ENCODE peak calls at places on chromosomes 7 and 10, in seven cellular contexts. J, H, Z, T, M, P and U are unnamed samples.

GRCh38 chr7:124369310-124369709 is 336.4 kb upstream of the TMEM229A start:
- DNase-seq in J (no peak), P (no peak), M (no peak), T (no peak), Z (no peak), H (no peak), U (no peak)

GRCh38 chr10:84179059-84179710 is 5.6 kb downstream of the GPR15LG start:
- DNase-seq in M (peak), J (no peak), Z (no peak), P (no peak), H (no peak), T (no peak), U (peak)

GRCh38 chr10:120735773-120736371 is 115.3 kb upstream of the WDR11 start:
- DNase-seq in T (peak), Z (no peak), J (peak), M (peak), P (no peak), H (no peak), U (no peak)

GRCh38 chr10:59323036-59323459 is 39.3 kb downstream of the FAM13C start:
- DNase-seq in J (no peak), Z (peak), M (peak), T (no peak), H (peak), P (no peak), U (no peak)

GRCh38 chr10:72310241-72310633 is 36.5 kb downstream of the DDIT4 start:
- DNase-seq in M (no peak), Z (no peak), H (no peak), T (peak), J (no peak), P (no peak), U (no peak)

GRCh38 chr7:70681111-70681846 is 450.7 kb upstream of the GALNT17 start:
- DNase-seq in Z (no peak), T (no peak), P (no peak), H (no peak), M (no peak), J (no peak), U (no peak)

GRCh38 chr7:134613623-134614347 is 32.9 kb upstream of the BPGM start:
- DNase-seq in H (no peak), Z (no peak), J (no peak), M (peak), P (no peak), T (peak), U (no peak)

GRCh38 chr7:21782996-21783395 is 162.7 kb downstream of the CDCA7L start:
- DNase-seq in Z (no peak), H (no peak), P (no peak), T (no peak), J (no peak), M (no peak), U (no peak)

GRCh38 chr7:23467731-23468720 is 2.3 kb downstream of the IGF2BP3 start:
- DNase-seq in M (peak), P (no peak), T (peak), J (peak), Z (no peak), H (peak), U (no peak)

GRCh38 chr7:47743898-47744612 is 162.1 kb upstream of the TNS3 start:
- DNase-seq in Z (no peak), M (no peak), J (peak), P (no peak), H (no peak), T (no peak), U (no peak)

GRCh38 chr10:61643316-61643751 is 19.4 kb upstream of the CABCOCO1 start:
- DNase-seq in P (no peak), T (peak), J (no peak), Z (no peak), H (no peak), M (peak), U (no peak)

GRCh38 chr7:52030722-52031121 is 714.1 kb upstream of the COBL start:
- DNase-seq in M (no peak), H (no peak), T (no peak), Z (no peak), P (no peak), J (no peak), U (no peak)

GRCh38 chr10:36256905-36257304 is 614.8 kb upstream of the FZD8 start:
- DNase-seq in M (peak), Z (no peak), H (no peak), P (no peak), J (no peak), T (peak), U (no peak)

DNA sequence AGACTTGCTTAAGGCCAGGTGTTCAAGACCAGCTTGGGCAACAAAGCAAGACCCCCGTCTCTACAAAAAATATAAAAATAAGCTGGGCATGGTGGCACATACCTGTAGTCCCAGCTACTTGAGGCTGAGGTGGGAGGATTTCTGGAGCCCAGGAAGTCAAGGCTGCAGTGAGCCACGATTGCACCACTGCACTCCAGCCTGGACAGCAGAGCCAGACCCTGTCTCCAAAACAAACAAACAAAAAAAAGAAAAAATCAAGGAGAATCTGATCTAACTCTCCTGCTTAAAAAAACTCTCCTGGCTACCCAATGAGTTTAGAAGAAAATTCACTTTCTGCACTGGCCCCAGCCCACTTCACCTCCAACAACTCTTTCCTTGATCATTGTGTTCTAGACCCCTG is 1.9 kb upstream of the KPNA7 start:
- DNase-seq in P (no peak), T (no peak), H (no peak), M (no peak), Z (no peak), J (no peak), U (no peak)
- H3K4me3 ChIP-seq in P (no peak), T (peak), H (no peak), M (no peak), Z (no peak), J (no peak), U (no peak)

GRCh38 chr10:124005991-124006392 is 87.4 kb downstream of the CHST15 start:
- DNase-seq in T (no peak), Z (no peak), H (peak), J (no peak), M (no peak), P (peak), U (no peak)
- H3K27ac ChIP-seq in T (no peak), Z (no peak), H (peak), J (no peak), M (no peak), P (no peak), U (no peak)

GRCh38 chr7:95478139-95479037 is 7.4 kb upstream of the ASB4 start:
- DNase-seq in Z (peak), M (peak), H (peak), P (no peak), J (peak), T (no peak), U (no peak)
- TF ChIP-seq CTCF in Z (peak), M (peak), H (peak), P (peak), J (peak), T (peak), U (peak)

GRCh38 chr10:102919237-102919959 is 1.3 kb downstream of the CNNM2 start:
- DNase-seq in J (peak), T (no peak), P (peak), M (peak), Z (peak), H (peak), U (peak)
- H3K4me3 ChIP-seq in J (peak), T (peak), P (peak), M (peak), Z (peak), H (peak), U (peak)

GRCh38 chr7:90244565-90244908 is 437 bp upstream of the CFAP69 start:
- DNase-seq in P (no peak), H (no peak), Z (no peak), M (no peak), J (no peak), T (no peak), U (no peak)

GRCh38 chr7:90248706-90249105 is 3.7 kb downstream of the CFAP69 start:
- DNase-seq in J (no peak), H (no peak), P (no peak), M (no peak), T (no peak), Z (no peak), U (no peak)

GRCh38 chr7:90246184-90246583 is 1.2 kb downstream of the CFAP69 start:
- DNase-seq in H (no peak), J (peak), P (no peak), T (peak), Z (no peak), M (peak), U (no peak)

GRCh38 chr7:90242369-90243168 is 2.4 kb upstream of the CFAP69 start:
- DNase-seq in M (no peak), T (no peak), H (no peak), P (no peak), J (no peak), Z (no peak), U (no peak)

GRCh38 chr7:90244909-90245841 is at the start of gene CFAP69:
- DNase-seq in H (peak), Z (peak), J (peak), P (peak), T (peak), M (peak), U (peak)
- H3K27ac ChIP-seq in H (peak), Z (no peak), J (no peak), P (peak), T (no peak), M (peak), U (peak)

DNA sequence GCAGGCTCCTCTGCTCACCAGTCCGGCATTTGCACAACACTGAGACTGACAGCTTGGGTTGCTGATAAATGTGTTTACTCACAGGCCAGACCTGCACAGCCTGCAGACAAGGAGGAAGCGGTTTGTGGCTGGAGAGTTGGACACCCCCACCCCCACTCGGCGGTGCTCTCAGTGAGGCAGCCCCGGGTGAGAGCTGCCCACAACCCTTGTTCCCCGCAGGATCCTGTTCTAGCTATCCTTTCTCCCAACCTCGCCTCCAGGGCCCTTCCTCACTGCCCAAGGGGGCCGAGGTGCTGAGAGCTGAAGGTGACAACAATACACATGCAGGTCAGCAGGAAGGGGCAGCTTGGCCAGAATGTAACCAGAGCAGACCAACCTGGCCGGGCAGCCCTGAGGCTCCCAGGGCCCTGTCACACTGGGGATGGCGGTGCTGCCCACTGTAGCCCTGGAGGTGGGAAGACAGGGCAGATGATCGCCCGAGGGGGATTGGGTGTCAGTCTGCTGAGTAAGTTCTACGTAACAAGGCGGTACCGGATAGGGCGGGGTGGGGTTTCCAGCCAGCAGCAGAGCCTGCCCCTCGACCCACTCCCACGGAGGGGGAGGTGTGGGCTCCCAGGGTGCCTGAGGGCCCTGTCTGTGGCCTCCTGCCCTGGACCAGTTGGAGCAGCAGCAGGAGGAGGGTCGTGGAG is 2.1 kb upstream of the ADAM8 start:
- DNase-seq in H (peak), J (peak), P (peak), Z (peak), T (peak), M (peak), U (no peak)
- TF ChIP-seq CTCF in H (no peak), J (no peak), P (no peak), Z (no peak), T (peak), M (no peak), U (no peak)